ENCODE peak calls at places on chromosomes 16 and 17, in six cellular contexts. A is anterior cingulate cortex; F is B cell; E is fibroblast of the conjunctiva; N is adrenal gland; D is NK-92 treated with Interleukin-12 subunit alpha and Interleukin-12 subunit beta, amount 100 ng/mL, for 24 hours. J is an unnamed sample.

GRCh38 chr17:27206447-27206846 is 87.5 kb upstream of the WSB1 start:
- DNase-seq in F (peak; percentile 38), N (no peak), A (no peak), E (no peak), D (no peak), J (no peak)

GRCh38 chr16:81615833-81616232 is 163.3 kb upstream of the PLCG2 start:
- DNase-seq in A (peak; percentile 48), D (no peak), F (no peak), E (no peak), N (no peak), J (no peak)

GRCh38 chr16:85083051-85083639 is 29.1 kb downstream of the CIBAR2 start:
- DNase-seq in A (no peak), D (no peak), E (no peak), F (no peak), N (no peak), J (no peak)

GRCh38 chr16:49608095-49608494 is 234.5 kb downstream of the C16orf78 start:
- DNase-seq in E (no peak), D (no peak), A (no peak), N (peak; percentile 12), F (no peak), J (no peak)

GRCh38 chr17:75031972-75032895 is 14.5 kb downstream of the ATP5PD start:
- DNase-seq in N (peak; percentile 81), A (peak; percentile 77), E (peak; percentile 41), D (no peak), F (peak; percentile 75), J (peak; percentile 61)

GRCh38 chr16:2237552-2238395 is 1.5 kb downstream of the DNASE1L2 start:
- DNase-seq in D (no peak), F (no peak), A (no peak), N (no peak), E (no peak), J (no peak)

GRCh38 chr16:64742560-64742959 is 379.3 kb downstream of the CDH11 start:
- DNase-seq in D (no peak), A (no peak), E (no peak), N (no peak), F (no peak), J (no peak)

GRCh38 chr17:58156839-58157803 is 8.9 kb downstream of the OR4D1 start:
- DNase-seq in E (no peak), D (no peak), N (no peak), F (peak; percentile 32), A (peak; percentile 4), J (peak; percentile 48)

GRCh38 chr16:87145181-87146176 is 171.7 kb downstream of the C16orf95 start:
- DNase-seq in F (no peak), E (no peak), D (peak; percentile 53), A (no peak), N (no peak), J (no peak)

GRCh38 chr16:88387941-88388627 is 5.3 kb downstream of the ZNF469 start:
- DNase-seq in N (peak; percentile 52), F (no peak), E (no peak), A (peak; percentile 52), D (no peak), J (no peak)

GRCh38 chr17:38739305-38739704 is 8.8 kb downstream of the PCGF2 start:
- DNase-seq in N (no peak), F (no peak), E (no peak), A (no peak), D (no peak), J (no peak)

GRCh38 chr16:70470927-70471341 is 16.5 kb downstream of the FCSK start:
- DNase-seq in D (no peak), E (no peak), A (no peak), N (peak; percentile 67), F (no peak), J (no peak)

GRCh38 chr17:14303343-14304221 is 2.7 kb downstream of the HS3ST3B1 start:
- DNase-seq in A (no peak), D (no peak), N (no peak), E (no peak), F (peak; percentile 54), J (peak; percentile 63)

GRCh38 chr16:14530046-14530445 is 100.0 kb downstream of the PARN start:
- DNase-seq in E (no peak), D (no peak), F (no peak), N (no peak), A (no peak), J (no peak)

GRCh38 chr17:47275245-47275984 is 21.8 kb downstream of the ITGB3 start:
- DNase-seq in N (peak; percentile 56), F (no peak), E (peak; percentile 95), A (no peak), D (no peak), J (no peak)

GRCh38 chr16:973366-973765 is 2.6 kb upstream of the LMF1 start:
- DNase-seq in A (no peak), F (no peak), D (no peak), E (no peak), N (no peak), J (no peak)

GRCh38 chr17:74513987-74514631 is 17.2 kb downstream of the CD300LB start:
- DNase-seq in D (no peak), N (peak; percentile 45), E (peak; percentile 4), A (no peak), F (peak; percentile 71), J (peak; percentile 68)

GRCh38 chr17:36657763-36658490 is 56.5 kb downstream of the MRM1 start:
- DNase-seq in D (no peak), A (no peak), F (peak; percentile 25), N (peak; percentile 27), E (no peak), J (no peak)

GRCh38 chr17:29776026-29776425 is 153.3 kb upstream of the CORO6 start:
- DNase-seq in A (no peak), N (no peak), D (no peak), E (no peak), F (no peak), J (no peak)

GRCh38 chr17:42363231-42363630 is 25.0 kb downstream of the STAT3 start:
- DNase-seq in F (no peak), A (no peak), D (no peak), E (no peak), N (no peak), J (no peak)

GRCh38 chr17:50129303-50129945 is 536 bp downstream of the SAMD14 start:
- DNase-seq in E (no peak), N (no peak), D (no peak), A (peak; percentile 26), F (peak; percentile 62), J (peak; percentile 63)

GRCh38 chr17:16926591-16927451 is 45.1 kb downstream of the TNFRSF13B start:
- DNase-seq in A (no peak), E (no peak), N (no peak), D (no peak), F (no peak), J (no peak)

GRCh38 chr17:34872640-34873039 is 88.6 kb downstream of the CCT6B start:
- DNase-seq in D (no peak), A (no peak), E (no peak), F (no peak), N (no peak), J (no peak)

GRCh38 chr16:30397776-30398659 is 2.8 kb downstream of the ZNF48 start:
- DNase-seq in N (no peak), D (peak; percentile 30), E (no peak), A (no peak), F (no peak), J (no peak)

GRCh38 chr17:32007463-32008298 is 498 bp downstream of the LRRC37B start:
- DNase-seq in N (peak; percentile 43), E (no peak), A (peak; percentile 36), D (peak; percentile 16), F (peak; percentile 37), J (peak; percentile 39)

GRCh38 chr17:55187371-55187770 is 77.4 kb upstream of the HLF start:
- DNase-seq in E (no peak), D (no peak), N (no peak), A (no peak), F (no peak), J (no peak)

GRCh38 chr16:4976611-4977145 is 18.5 kb downstream of the SEC14L5 start:
- DNase-seq in E (no peak), N (peak; percentile 41), D (no peak), A (no peak), F (no peak), J (no peak)

GRCh38 chr17:78529871-78530670 is 47.1 kb downstream of the DNAH17 start:
- DNase-seq in D (no peak), A (no peak), E (no peak), F (no peak), N (peak; percentile 30), J (no peak)

GRCh38 chr17:42843358-42843934 is 934 bp upstream of the AOC2 start:
- DNase-seq in E (peak; percentile 69), F (peak; percentile 51), A (peak; percentile 17), N (peak; percentile 59), D (no peak), J (no peak)

GRCh38 chr17:63075969-63076368 is 109.9 kb downstream of the TANC2 start:
- DNase-seq in N (no peak), A (no peak), E (no peak), F (no peak), D (no peak), J (no peak)

GRCh38 chr17:66760324-66760723 is 74.6 kb upstream of the CACNG5 start:
- DNase-seq in A (no peak), F (no peak), E (no peak), N (no peak), D (no peak), J (no peak)

GRCh38 chr17:75755205-75755901 is 9.6 kb downstream of the GALK1 start:
- DNase-seq in N (no peak), A (no peak), E (no peak), D (no peak), F (peak; percentile 24), J (no peak)

GRCh38 chr17:8436169-8436932 is 667 bp downstream of the NDEL1 start:
- DNase-seq in E (peak; percentile 10), D (peak; percentile 40), N (peak; percentile 76), F (peak; percentile 74), A (peak; percentile 66), J (no peak)

GRCh38 chr17:16374129-16374528 is 6.8 kb upstream of the UBB start:
- DNase-seq in A (no peak), N (no peak), D (no peak), F (no peak), E (peak; percentile 55), J (no peak)

GRCh38 chr17:22310717-22311686 is 618.7 kb downstream of the KCNJ18 start:
- DNase-seq in D (no peak), E (no peak), N (no peak), A (peak; percentile 5), F (no peak), J (no peak)

GRCh38 chr17:57562231-57562630 is 182.9 kb downstream of the CCDC182 start:
- DNase-seq in F (no peak), D (no peak), A (peak; percentile 51), E (no peak), N (no peak), J (no peak)

GRCh38 chr16:79912592-79913310 is 312.2 kb upstream of the MAF start:
- DNase-seq in D (no peak), A (no peak), F (no peak), N (no peak), E (no peak), J (no peak)

J was measured in naive thymus-derived CD4-positive, alpha-beta T cell.